ENCODE peak calls at places on chromosomes 12 and 14, in four cellular contexts. F is CD8-positive, alpha-beta memory T cell; A is aorta; L is AG10803. G is an unnamed sample.

GRCh38 chr12:117643971-117644370 is 282.5 kb upstream of the NOS1 start:
- DNase-seq in A (no peak), F (no peak), L (no peak), G (no peak)

GRCh38 chr12:99455350-99456037 is 192.1 kb upstream of the GARIN6 start:
- DNase-seq in L (peak), F (no peak), A (peak), G (no peak)

GRCh38 chr12:52246720-52247621 is 13.9 kb downstream of the KRT7 start:
- DNase-seq in L (no peak), F (no peak), A (no peak), G (no peak)

GRCh38 chr14:36176524-36176923 is at the start of gene PTCSC3:
- DNase-seq in L (peak), F (no peak), A (no peak), G (no peak)

GRCh38 chr14:35897616-35898111 is 71.5 kb downstream of the BRMS1L start:
- DNase-seq in F (no peak), L (no peak), A (no peak), G (no peak)

GRCh38 chr12:51972424-51972812 is 20.9 kb downstream of the ACVR1B start:
- DNase-seq in F (no peak), L (no peak), A (no peak), G (no peak)

GRCh38 chr12:124109760-124110159 is 136.7 kb downstream of the ZNF664 start:
- DNase-seq in A (no peak), L (peak), F (no peak), G (peak)

GRCh38 chr12:24414421-24414820 is 465.0 kb upstream of the SOX5 start:
- DNase-seq in F (no peak), A (no peak), L (no peak), G (no peak)

GRCh38 chr14:69475194-69475818 is 9.2 kb upstream of the PLEKHD1 start:
- DNase-seq in F (no peak), A (no peak), L (no peak), G (peak)

GRCh38 chr12:88401153-88401552 is 179.1 kb downstream of the KITLG start:
- DNase-seq in F (no peak), L (no peak), A (no peak), G (no peak)

GRCh38 chr12:121514184-121514742 is 66.6 kb downstream of the KDM2B start:
- DNase-seq in F (no peak), A (no peak), L (no peak), G (no peak)

DNA sequence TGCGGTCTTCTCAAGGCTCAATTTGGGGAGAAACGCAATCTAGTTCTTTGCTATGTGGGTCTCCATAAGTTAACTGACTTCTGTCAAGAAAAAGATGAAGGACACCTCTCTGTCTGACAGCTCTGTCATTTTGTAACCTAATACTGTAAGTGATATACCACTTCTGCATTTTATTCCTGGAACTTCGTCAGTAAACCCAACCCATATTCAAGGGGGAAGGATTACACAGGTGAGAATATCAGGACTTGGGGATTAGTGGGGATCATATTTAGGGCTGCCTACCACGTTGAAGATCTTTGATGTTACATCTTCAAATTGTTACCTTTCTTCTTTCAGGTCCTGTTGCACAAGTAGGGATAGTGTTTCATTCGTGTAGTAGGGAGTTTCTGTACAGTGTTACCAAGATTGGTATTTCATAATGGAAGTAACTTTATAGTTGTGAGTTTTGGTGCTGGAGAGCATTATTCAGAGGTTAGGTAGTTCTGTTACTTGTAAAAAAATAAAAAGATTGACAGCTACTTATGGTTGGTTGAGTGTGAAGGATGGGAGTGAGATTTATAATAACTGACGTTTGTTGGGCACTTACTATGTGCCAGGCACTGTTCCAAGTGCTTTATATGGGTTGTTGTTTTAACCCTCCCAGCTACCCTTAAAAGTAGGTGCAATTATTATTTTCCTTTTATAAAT is 1.6 kb downstream of the TMEM260 start:
- DNase-seq in A (no peak), F (no peak), L (no peak), G (no peak)
- H3K4me3 ChIP-seq in A (no peak), F (peak), L (peak), G (peak)

GRCh38 chr14:24269910-24270536 is 1.4 kb downstream of the RABGGTA start:
- DNase-seq in A (no peak), F (no peak), L (no peak), G (no peak)
- H3K4me3 ChIP-seq in A (no peak), F (no peak), L (no peak), G (no peak)

GRCh38 chr12:108316153-108316892 is 22.8 kb downstream of the CMKLR1 start:
- DNase-seq in A (no peak), F (no peak), L (no peak), G (no peak)
- H3K4me3 ChIP-seq in A (no peak), F (no peak), L (no peak), G (no peak)

GRCh38 chr12:120474092-120474960 is 4.8 kb upstream of the SRSF9 start:
- DNase-seq in L (peak), A (peak), F (no peak), G (no peak)
- H3K4me3 ChIP-seq in L (no peak), A (no peak), F (no peak), G (no peak)

DNA sequence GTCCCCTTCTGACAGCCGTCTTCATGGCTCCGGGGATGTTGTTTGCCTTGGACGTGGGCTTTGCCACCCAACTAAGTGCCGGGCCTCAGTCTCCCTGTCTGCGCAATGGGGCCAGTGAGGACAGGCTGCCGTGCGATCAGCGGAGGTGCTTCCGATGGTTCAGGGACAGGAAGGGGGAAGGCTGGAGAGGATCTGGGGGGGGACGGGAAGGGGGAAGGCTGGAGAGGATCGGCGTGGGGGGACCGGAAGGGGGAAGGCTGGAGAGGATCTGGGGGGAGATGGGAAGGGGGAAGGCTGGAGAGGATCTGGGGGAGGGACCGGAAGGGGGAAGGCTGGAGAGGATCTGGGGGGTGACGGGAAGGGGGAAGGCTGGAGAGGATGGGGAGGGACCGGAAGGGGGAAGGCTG is 3.4 kb downstream of the MMP17 start:
- DNase-seq in F (no peak), L (peak), A (no peak), G (no peak)
- H3K4me3 ChIP-seq in F (no peak), L (peak), A (no peak), G (no peak)

DNA sequence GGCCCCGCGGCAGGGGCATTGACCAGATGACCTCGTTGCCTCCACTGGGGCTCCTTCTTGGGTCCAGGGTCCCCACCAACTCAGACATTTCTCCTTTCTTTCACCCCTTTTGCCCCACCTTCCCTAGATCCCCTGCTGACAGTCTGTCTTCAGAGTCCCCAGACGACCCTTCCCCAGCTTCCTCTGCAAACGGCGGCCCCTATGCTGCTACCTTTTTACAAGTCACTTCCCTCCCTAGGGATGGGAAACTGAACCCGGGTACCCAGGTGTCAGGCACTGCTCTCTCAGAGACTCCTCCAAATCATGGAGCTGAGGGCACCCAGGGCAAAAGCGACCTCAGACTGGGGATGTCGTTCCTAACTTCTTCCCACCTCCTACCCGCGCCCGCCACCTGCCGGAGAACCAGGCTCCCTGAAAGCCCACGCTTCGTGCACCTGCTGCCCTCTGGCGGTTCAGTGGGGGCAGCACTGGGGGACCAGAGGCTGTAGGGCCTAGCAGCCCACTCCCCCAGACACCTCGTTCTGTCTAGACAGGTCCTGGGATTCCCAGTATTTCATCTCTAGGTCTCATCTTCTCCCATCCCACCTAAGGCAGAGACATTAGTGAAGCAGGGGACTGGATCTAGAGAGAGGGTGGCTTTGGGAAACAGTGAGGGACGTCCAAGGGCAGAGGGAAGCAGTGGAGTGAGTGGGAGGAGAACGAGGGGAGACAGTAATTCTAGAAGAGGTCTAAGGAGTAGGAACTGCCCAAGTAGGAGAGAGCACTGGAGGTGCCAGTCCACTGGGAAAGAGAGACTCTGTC is 4.9 kb downstream of the ZNF385A start:
- DNase-seq in L (peak), A (peak), F (peak), G (peak)
- H3K4me3 ChIP-seq in L (peak), A (no peak), F (peak), G (peak)

G was measured in Jurkat, Clone E6-1.